ENCODE peak calls at places on chromosomes 13 and 19, in six cellular contexts. W is HCT116, D is SK-N-SH, Y is K562, N is H1, M is HepG2. S is an unnamed sample.

GRCh38 chr19:3788991-3789778 is 3.0 kb upstream of the MATK start:
- DNase-seq in W (no peak), D (no peak), Y (no peak), N (no peak), M (no peak), S (no peak)

GRCh38 chr13:26412263-26412662 is 145.2 kb upstream of the WASF3 start:
- DNase-seq in W (no peak), D (no peak), Y (no peak), N (no peak), M (peak; percentile 79), S (no peak)

GRCh38 chr19:42207767-42208259 is 9.7 kb downstream of the DEDD2 start:
- DNase-seq in W (no peak), D (no peak), Y (peak; percentile 70), N (no peak), M (no peak), S (no peak)

GRCh38 chr13:94988654-94989053 is 276.3 kb upstream of the SOX21 start:
- DNase-seq in W (peak; percentile 3), D (no peak), Y (peak; percentile 7), N (no peak), M (peak; percentile 7), S (no peak)

GRCh38 chr13:97125810-97126738 is 96.1 kb upstream of the MBNL2 start:
- DNase-seq in W (no peak), D (no peak), Y (no peak), N (no peak), M (no peak), S (no peak)

GRCh38 chr19:33174186-33174585 is 19.9 kb upstream of the LRP3 start:
- DNase-seq in W (no peak), D (no peak), Y (no peak), N (no peak), M (no peak), S (no peak)

GRCh38 chr13:32381539-32381938 is 46.4 kb downstream of the N4BP2L1 start:
- DNase-seq in W (peak; percentile 2), D (peak; percentile 9), Y (peak; percentile 13), N (peak; percentile 3), M (peak; percentile 49), S (no peak)

GRCh38 chr19:12647490-12648071 is 19.0 kb downstream of the MAN2B1 start:
- DNase-seq in W (no peak), D (peak; percentile 88), Y (peak; percentile 78), N (peak; percentile 80), M (no peak), S (no peak)

GRCh38 chr19:5342573-5343201 is 2.1 kb upstream of the PTPRS start:
- DNase-seq in W (no peak), D (no peak), Y (no peak), N (no peak), M (no peak), S (no peak)

GRCh38 chr13:73754727-73755292 is 379.4 kb downstream of the KLF12 start:
- DNase-seq in W (peak; percentile 40), D (peak; percentile 30), Y (peak; percentile 29), N (no peak), M (peak; percentile 59), S (peak; percentile 21)

GRCh38 chr13:75481176-75482069 is 546 bp downstream of the TBC1D4 start:
- DNase-seq in W (no peak), D (peak; percentile 78), Y (peak; percentile 29), N (no peak), M (no peak), S (no peak)

GRCh38 chr13:19713186-19713965 is 69.4 kb downstream of the PSPC1 start:
- DNase-seq in W (no peak), D (no peak), Y (peak; percentile 50), N (no peak), M (no peak), S (no peak)

GRCh38 chr19:51572908-51573307 is 1.8 kb downstream of the ZNF175 start:
- DNase-seq in W (no peak), D (no peak), Y (no peak), N (no peak), M (no peak), S (no peak)

GRCh38 chr13:94706854-94707399 is 5.4 kb downstream of the SOX21 start:
- DNase-seq in W (no peak), D (peak; percentile 26), Y (no peak), N (no peak), M (no peak), S (peak; percentile 18)

GRCh38 chr13:26021956-26022355 is 29.9 kb downstream of the SHISA2 start:
- DNase-seq in W (no peak), D (no peak), Y (no peak), N (no peak), M (no peak), S (no peak)

GRCh38 chr13:74063533-74064100 is 70.6 kb downstream of the KLF12 start:
- DNase-seq in W (no peak), D (no peak), Y (no peak), N (no peak), M (no peak), S (no peak)

GRCh38 chr19:45263013-45263412 is 11.9 kb downstream of the MARK4 start:
- DNase-seq in W (no peak), D (no peak), Y (peak; percentile 63), N (no peak), M (no peak), S (no peak)

GRCh38 chr19:57324992-57325391 is 4.7 kb downstream of the ZNF543 start:
- DNase-seq in W (no peak), D (no peak), Y (no peak), N (no peak), M (no peak), S (no peak)

GRCh38 chr13:23656637-23657036 is 86.4 kb downstream of the TNFRSF19 start:
- DNase-seq in W (no peak), D (peak; percentile 77), Y (peak; percentile 2), N (no peak), M (peak; percentile 45), S (no peak)

GRCh38 chr19:23772668-23773063 is 14.0 kb upstream of the ZNF681 start:
- DNase-seq in W (no peak), D (no peak), Y (no peak), N (no peak), M (no peak), S (no peak)

GRCh38 chr13:29496241-29496712 is 99.2 kb downstream of the SLC7A1 start:
- DNase-seq in W (no peak), D (no peak), Y (no peak), N (no peak), M (no peak), S (peak; percentile 82)

GRCh38 chr13:29579094-29579493 is 16.4 kb downstream of the SLC7A1 start:
- DNase-seq in W (no peak), D (no peak), Y (no peak), N (no peak), M (no peak), S (no peak)

GRCh38 chr13:27919299-27919933 is 384 bp upstream of the PDX1 start:
- DNase-seq in W (peak; percentile 45), D (no peak), Y (no peak), N (no peak), M (peak; percentile 12), S (no peak)

GRCh38 chr13:31765441-31765840 is 26.1 kb downstream of the RXFP2 start:
- DNase-seq in W (no peak), D (no peak), Y (no peak), N (no peak), M (no peak), S (no peak)

GRCh38 chr13:27450921-27451461 is 627 bp upstream of the MTIF3 start:
- DNase-seq in W (peak; percentile 55), D (peak; percentile 54), Y (peak; percentile 29), N (no peak), M (peak; percentile 16), S (peak; percentile 48)

GRCh38 chr19:3146677-3147100 is 10.9 kb downstream of the GNA15 start:
- DNase-seq in W (no peak), D (peak; percentile 79), Y (peak; percentile 71), N (no peak), M (peak; percentile 21), S (no peak)

GRCh38 chr13:98507060-98507797 is 69.7 kb downstream of the STK24 start:
- DNase-seq in W (no peak), D (peak; percentile 55), Y (peak; percentile 69), N (peak; percentile 62), M (peak; percentile 48), S (peak; percentile 70)

GRCh38 chr19:51696606-51697005 is 3.5 kb downstream of the SPACA6 start:
- DNase-seq in W (no peak), D (no peak), Y (no peak), N (no peak), M (no peak), S (no peak)

DNA sequence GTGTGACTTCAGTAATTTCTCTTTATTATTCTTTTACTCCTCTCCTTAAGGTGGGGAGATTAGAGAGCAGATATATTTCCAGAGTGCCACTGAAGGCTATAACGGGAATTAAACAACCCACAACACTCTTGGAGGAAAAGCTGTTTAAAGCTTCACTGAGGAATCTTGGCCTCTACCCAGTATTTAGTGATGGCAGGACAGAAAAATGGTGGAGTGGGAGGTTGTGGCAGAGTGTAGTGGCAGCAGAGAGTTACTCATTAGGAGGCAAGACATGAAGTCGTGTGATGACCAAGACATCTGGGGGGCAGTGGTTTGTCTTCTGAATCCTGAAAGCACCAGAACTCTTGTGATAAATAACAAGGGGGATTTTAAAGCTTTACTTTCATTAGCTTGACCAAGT is 563.5 kb upstream of the SLITRK5 start:
- DNase-seq in W (no peak), D (no peak), Y (no peak), N (no peak), M (no peak), S (no peak)
- TF ChIP-seq JUND in W (no peak), D (no peak), Y (no peak), N (no peak), M (no peak), S (no peak)

GRCh38 chr19:54376610-54377009 is 11.9 kb upstream of the LAIR1 start:
- DNase-seq in W (no peak), D (no peak), Y (no peak), N (no peak), M (no peak), S (no peak)
- TF ChIP-seq JUND in W (no peak), D (no peak), Y (no peak), N (no peak), M (no peak), S (no peak)

DNA sequence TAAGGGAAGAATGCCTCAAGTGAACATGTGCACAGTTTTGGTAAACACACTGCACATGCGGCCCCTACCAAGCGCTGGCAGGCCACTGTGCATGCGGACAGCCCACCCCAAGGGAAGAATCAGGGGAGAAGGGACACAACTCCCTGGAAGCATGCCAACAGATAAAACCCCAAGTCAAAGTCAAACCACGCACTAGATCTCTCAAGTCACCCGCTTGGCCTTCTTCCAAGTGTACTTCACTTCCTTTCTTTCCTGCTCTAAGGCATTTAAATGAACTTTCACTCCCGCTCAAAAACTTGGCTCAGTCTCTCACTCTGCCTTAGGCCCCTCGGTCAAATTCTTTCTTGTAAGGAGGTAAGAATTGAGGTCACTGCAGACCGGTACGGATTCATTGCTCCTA is 4.6 kb upstream of the RFXAP start:
- DNase-seq in W (no peak), D (no peak), Y (peak; percentile 86), N (no peak), M (no peak), S (no peak)
- TF ChIP-seq JUND in W (no peak), D (no peak), Y (no peak), N (no peak), M (no peak), S (no peak)

DNA sequence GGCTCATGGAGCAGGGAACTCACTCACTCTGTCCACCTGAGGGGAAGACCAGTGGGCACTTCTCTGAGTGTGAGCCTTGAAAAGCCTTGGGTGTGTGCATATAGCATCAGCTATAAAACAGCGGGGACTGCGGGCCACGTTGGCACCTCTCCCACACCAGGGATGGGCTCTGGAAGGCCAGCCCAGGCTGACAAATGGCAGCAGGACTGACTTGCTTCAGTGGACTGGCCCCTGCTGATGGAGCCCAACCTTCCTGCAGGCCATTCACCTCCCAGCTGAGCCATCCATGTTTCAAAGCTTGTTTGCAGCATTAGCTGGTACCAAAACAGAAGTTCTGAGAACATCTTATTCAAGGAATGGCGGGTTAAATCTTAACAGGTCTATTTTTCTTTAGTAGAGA is 21.0 kb downstream of the TSHZ3 start:
- DNase-seq in W (no peak), D (no peak), Y (no peak), N (no peak), M (no peak), S (no peak)
- TF ChIP-seq JUND in W (no peak), D (no peak), Y (no peak), N (no peak), M (no peak), S (no peak)